ENCODE peak calls at places on chromosome 22, in nine cellular contexts. M is heart left ventricle, W is choroid plexus epithelial cell, P is epithelial cell of esophagus, T is IMR-90, H is stomach, Q is cardiac fibroblast, A is A549, Y is fibroblast of lung. N is an unnamed sample.

GRCh38 chr22:32202539-32203180 is 2.2 kb downstream of the RFPL2 start:
- DNase-seq in P (peak), A (peak), M (peak), W (peak), Q (peak), T (peak), Y (peak), H (peak), N (no peak)

GRCh38 chr22:38221407-38221806 is 19.6 kb downstream of the MAFF start:
- DNase-seq in W (no peak), H (no peak), Y (no peak), Q (no peak), P (no peak), T (no peak), M (no peak), A (no peak), N (no peak)

GRCh38 chr22:45672564-45673481 is 1.2 kb downstream of the ATXN10 start:
- DNase-seq in Q (peak), A (no peak), P (no peak), W (no peak), T (no peak), H (no peak), M (peak), Y (no peak), N (no peak)

GRCh38 chr22:49092751-49093150 is 734.9 kb downstream of the BRD1 start:
- DNase-seq in M (no peak), H (no peak), T (no peak), Q (no peak), Y (no peak), W (no peak), P (no peak), A (no peak), N (no peak)

GRCh38 chr22:48827228-48827810 is 1000.4 kb downstream of the BRD1 start:
- DNase-seq in M (no peak), H (no peak), P (peak), A (no peak), T (no peak), W (peak), Y (peak), Q (no peak), N (no peak)

GRCh38 chr22:36510384-36510783 is 3.5 kb upstream of the FOXRED2 start:
- DNase-seq in T (no peak), A (no peak), M (no peak), Y (no peak), P (peak), H (no peak), Q (no peak), W (no peak), N (no peak)

GRCh38 chr22:31095637-31096249 is 11.6 kb downstream of the SELENOM start:
- DNase-seq in A (no peak), Q (no peak), P (no peak), Y (no peak), W (no peak), T (no peak), M (no peak), H (no peak), N (no peak)

GRCh38 chr22:28505416-28506156 is 174.1 kb downstream of the TTC28 start:
- DNase-seq in Y (peak), P (no peak), W (peak), H (no peak), M (no peak), A (no peak), Q (no peak), T (no peak), N (no peak)

GRCh38 chr22:33380789-33381530 is 322.8 kb upstream of the SYN3 start:
- DNase-seq in Y (peak), T (peak), W (peak), A (peak), P (peak), H (no peak), M (no peak), Q (peak), N (no peak)

GRCh38 chr22:32083814-32084213 is 40.8 kb downstream of the SLC5A1 start:
- DNase-seq in M (no peak), Y (no peak), H (no peak), Q (no peak), A (no peak), P (no peak), W (no peak), T (no peak), N (no peak)

GRCh38 chr22:30432096-30432495 is 6.5 kb downstream of the MTFP1 start:
- DNase-seq in M (no peak), H (no peak), Y (no peak), W (no peak), A (no peak), Q (no peak), P (no peak), T (no peak), N (no peak)

GRCh38 chr22:23375031-23375827 is 194.9 kb downstream of the BCR start:
- DNase-seq in Q (no peak), T (no peak), M (no peak), A (no peak), W (no peak), H (no peak), Y (no peak), P (no peak), N (no peak)

DNA sequence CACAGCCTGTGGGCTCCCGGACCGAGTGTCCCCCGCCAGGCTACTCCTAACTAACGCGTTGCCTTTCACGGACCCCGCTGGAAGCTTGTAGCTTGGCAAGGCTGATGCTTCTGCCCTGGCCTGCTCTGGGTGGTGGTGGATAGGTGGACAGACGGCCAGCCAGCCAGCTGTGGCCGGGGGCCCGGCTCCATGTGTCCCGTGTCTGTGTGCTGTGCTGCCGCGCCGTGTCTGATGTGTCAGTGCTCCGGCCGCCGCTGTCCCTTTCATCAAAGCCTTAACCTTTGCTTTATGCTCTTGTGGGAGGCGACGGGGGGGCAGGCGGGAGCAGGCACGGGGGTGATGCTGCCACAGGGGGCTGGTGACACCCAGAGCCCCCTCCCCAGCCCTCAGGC is 5.0 kb downstream of the CCDC188 start:
- DNase-seq in Y (no peak), T (no peak), A (no peak), W (no peak), P (no peak), H (no peak), M (no peak), Q (no peak), N (no peak)
- TF ChIP-seq CTCF in Y (no peak), T (no peak), A (no peak), W (no peak), P (no peak), H (no peak), M (no peak), Q (no peak), N (no peak)

GRCh38 chr22:26527574-26528465 is 15.5 kb upstream of the TFIP11 start:
- DNase-seq in M (peak), H (no peak), W (no peak), Y (no peak), Q (no peak), A (no peak), T (no peak), P (no peak), N (no peak)

GRCh38 chr22:26526165-26526564 is 13.9 kb upstream of the TFIP11 start:
- DNase-seq in W (no peak), H (no peak), Y (no peak), T (no peak), Q (no peak), P (no peak), A (no peak), M (no peak), N (no peak)

GRCh38 chr22:26524870-26525269 is 12.6 kb upstream of the TFIP11 start:
- DNase-seq in Q (no peak), A (no peak), M (no peak), T (no peak), W (no peak), Y (no peak), P (no peak), H (no peak), N (no peak)

GRCh38 chr22:26529345-26529744 is 17.1 kb upstream of the TFIP11 start:
- DNase-seq in W (peak), H (no peak), Q (peak), A (peak), M (no peak), T (no peak), Y (no peak), P (peak), N (no peak)

GRCh38 chr22:26527167-26527566 is 14.9 kb upstream of the TFIP11 start:
- DNase-seq in Q (no peak), P (no peak), M (no peak), A (no peak), W (no peak), H (no peak), T (no peak), Y (no peak), N (no peak)
- TF ChIP-seq CTCF in Q (no peak), P (no peak), M (no peak), A (no peak), W (no peak), H (no peak), T (no peak), Y (no peak), N (no peak)

GRCh38 chr22:25208743-25209505 is 9.3 kb downstream of the CRYBB3 start:
- DNase-seq in H (no peak), W (no peak), M (no peak), Y (no peak), Q (no peak), T (no peak), P (no peak), A (no peak), N (no peak)

GRCh38 chr22:25212337-25212736 is 7.1 kb upstream of the CRYBB2 start:
- DNase-seq in P (no peak), A (no peak), T (no peak), W (no peak), Y (no peak), M (no peak), Q (no peak), H (no peak), N (no peak)

GRCh38 chr22:25216230-25216629 is 3.2 kb upstream of the CRYBB2 start:
- DNase-seq in A (no peak), W (no peak), M (no peak), Y (no peak), Q (no peak), P (no peak), H (no peak), T (no peak), N (no peak)

GRCh38 chr22:25210831-25211230 is 8.6 kb upstream of the CRYBB2 start:
- DNase-seq in T (no peak), P (peak), Y (no peak), M (no peak), W (no peak), Q (no peak), A (no peak), H (no peak), N (no peak)

DNA sequence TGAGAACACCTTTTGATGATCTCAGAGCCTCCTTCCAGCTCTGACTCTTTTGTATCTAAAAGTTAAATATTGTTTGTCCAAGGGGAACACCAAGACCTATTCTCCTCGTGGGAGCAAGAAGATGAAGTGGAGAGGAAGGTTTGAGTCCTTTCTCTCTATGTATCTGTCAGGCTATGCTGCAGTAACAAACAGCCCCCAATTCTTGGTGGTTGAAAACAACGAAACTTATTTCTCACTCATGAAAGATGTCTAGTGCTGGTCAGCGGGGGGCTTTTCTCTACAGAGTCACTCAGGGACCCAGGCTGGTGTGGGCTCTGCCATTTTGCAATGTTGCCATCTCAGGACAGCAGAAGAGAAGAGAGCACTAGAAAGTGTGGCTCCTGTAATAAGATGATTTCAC is 6.2 kb upstream of the CRYBB2 start:
- DNase-seq in M (no peak), W (no peak), T (no peak), Y (no peak), P (no peak), H (no peak), Q (no peak), A (no peak), N (no peak)
- TF ChIP-seq CTCF in M (no peak), W (no peak), T (no peak), Y (no peak), P (no peak), H (no peak), Q (no peak), A (no peak), N (no peak)

GRCh38 chr22:46923394-46923793 is 160.9 kb downstream of the TBC1D22A start:
- DNase-seq in Q (no peak), T (no peak), Y (no peak), A (no peak), M (no peak), P (no peak), W (no peak), H (no peak), N (no peak)
- TF ChIP-seq CTCF in Q (no peak), T (no peak), Y (no peak), A (no peak), M (no peak), P (no peak), W (no peak), H (no peak), N (no peak)

DNA sequence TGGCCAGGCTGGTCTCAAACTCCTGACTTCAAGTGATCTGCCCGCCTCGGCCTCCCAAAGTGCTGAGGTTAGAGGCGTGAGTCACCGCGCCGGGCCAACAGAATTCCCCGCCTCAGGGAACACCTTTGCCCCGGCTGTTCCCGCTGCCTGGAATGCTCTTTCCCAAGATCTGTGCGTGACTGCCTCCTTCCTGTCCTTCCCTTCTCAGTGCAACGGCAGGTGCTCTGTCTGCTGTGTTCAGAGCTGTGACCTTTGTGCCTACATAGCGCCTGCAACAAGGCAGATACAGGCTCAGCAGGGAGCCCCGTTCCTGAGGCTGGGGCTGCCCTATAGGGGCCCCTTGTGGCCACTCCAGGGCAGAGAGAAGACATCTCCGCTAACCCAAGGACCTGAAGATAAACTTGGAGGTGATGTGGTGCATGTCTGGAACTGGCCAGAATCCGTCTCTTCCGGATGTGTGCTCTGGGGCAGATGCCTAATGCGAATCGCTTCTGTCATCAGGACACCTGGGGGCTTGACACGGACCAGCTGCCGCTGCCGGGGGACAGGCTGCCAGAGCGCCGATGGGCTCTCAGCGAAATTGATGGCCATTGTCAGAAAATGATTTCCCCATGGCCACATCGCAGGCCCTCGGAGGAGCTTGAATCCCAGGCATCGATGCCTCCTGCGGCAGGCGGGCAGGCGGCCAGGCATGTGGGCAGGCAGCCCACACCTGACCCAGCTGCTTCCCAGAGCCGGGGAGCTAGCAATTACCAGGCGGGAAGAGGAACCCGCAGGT is 43.5 kb upstream of the TCF20 start:
- DNase-seq in Q (peak), M (peak), H (peak), P (peak), A (peak), Y (peak), T (peak), W (peak), N (no peak)
- TF ChIP-seq CTCF in Q (peak), M (peak), H (no peak), P (peak), A (peak), Y (peak), T (peak), W (peak), N (no peak)

DNA sequence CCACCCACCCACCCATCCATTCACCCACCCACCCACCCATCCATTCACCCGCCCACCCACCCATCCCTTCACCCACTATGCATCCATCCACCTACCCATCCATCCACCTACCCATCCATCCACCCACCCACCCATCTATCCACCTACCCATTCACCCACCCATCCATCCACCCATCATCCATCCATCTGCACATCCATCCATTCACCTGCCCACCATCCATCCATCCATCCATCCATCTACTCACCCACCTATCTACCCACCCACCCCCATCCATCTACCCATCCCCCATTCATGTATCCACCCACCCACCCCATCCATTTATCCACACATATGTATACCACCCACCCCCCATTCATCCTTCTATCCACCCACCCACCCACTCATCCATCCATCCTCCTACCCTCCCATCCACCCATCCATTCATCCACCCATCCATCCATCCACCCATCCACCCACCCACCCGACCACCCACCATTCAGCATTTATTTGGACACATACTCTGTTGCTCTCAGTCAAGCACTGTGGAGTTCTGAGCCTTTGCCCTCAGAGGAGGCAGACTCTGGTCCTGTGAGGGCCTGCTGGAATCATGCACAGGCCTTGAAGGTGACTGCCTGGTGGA is 380.1 kb downstream of the TBC1D22A start:
- DNase-seq in M (no peak), T (no peak), H (no peak), W (no peak), A (no peak), P (no peak), Y (no peak), Q (no peak), N (no peak)
- TF ChIP-seq CTCF in M (no peak), T (no peak), H (no peak), W (no peak), A (no peak), P (no peak), Y (no peak), Q (no peak), N (no peak)

GRCh38 chr22:39419096-39419495 is 19.5 kb downstream of the TAB1 start:
- DNase-seq in H (no peak), T (no peak), Q (no peak), Y (no peak), W (no peak), P (no peak), A (no peak), M (no peak), N (no peak)

GRCh38 chr22:39419911-39420310 is 20.3 kb downstream of the TAB1 start:
- DNase-seq in T (no peak), M (no peak), P (no peak), W (no peak), Q (no peak), Y (no peak), A (no peak), H (no peak), N (no peak)

GRCh38 chr22:39416319-39416718 is 16.7 kb downstream of the TAB1 start:
- DNase-seq in M (no peak), W (peak), A (no peak), Y (no peak), P (no peak), T (no peak), H (no peak), Q (no peak), N (no peak)

GRCh38 chr22:39417641-39418040 is 18.1 kb downstream of the TAB1 start:
- DNase-seq in H (no peak), W (no peak), P (no peak), T (no peak), A (no peak), Q (no peak), Y (no peak), M (no peak), N (no peak)

DNA sequence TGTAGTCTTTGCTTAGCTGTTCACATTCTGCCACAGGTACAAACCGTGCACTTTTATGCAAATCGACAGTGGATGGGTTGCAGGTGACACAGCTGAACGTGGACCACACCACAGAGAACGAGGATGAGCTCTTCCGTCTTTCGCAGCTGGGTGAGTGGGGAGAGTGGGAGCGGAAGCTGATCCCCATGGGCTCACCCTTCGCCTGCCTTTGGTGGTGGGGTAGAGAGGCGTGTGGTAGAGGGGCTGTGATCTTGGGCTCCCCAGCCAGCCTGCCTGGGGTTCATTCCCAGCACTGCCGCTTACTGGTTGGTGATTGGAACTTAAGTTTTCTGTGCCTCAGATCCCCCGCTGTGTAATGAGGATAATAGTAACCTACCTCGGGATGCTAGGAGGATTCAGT is 19.1 kb downstream of the TAB1 start:
- DNase-seq in M (no peak), H (no peak), T (no peak), Q (no peak), Y (no peak), W (no peak), P (no peak), A (no peak), N (no peak)
- TF ChIP-seq CTCF in M (no peak), H (no peak), T (no peak), Q (no peak), Y (no peak), W (no peak), P (no peak), A (no peak), N (no peak)

GRCh38 chr22:20783844-20784723 is 10.2 kb downstream of the SERPIND1 start:
- DNase-seq in T (peak), Y (peak), H (no peak), M (no peak), Q (peak), W (peak), A (peak), P (peak), N (no peak)
- TF ChIP-seq CTCF in T (peak), Y (peak), H (no peak), M (peak), Q (peak), W (peak), A (peak), P (peak), N (no peak)